ENCODE peak calls at places on chromosomes 3 and 15, in seven cellular contexts. U is astrocyte of the spinal cord, T is tibial artery, P is right cardiac atrium, L is Karpas-422, F is hepatocyte, Q is mammary epithelial cell. S is an unnamed sample.

GRCh38 chr15:36905908-36906307 is 194.4 kb downstream of the MEIS2 start:
- DNase-seq in L (no peak), Q (no peak), F (peak; percentile 31), P (no peak), U (no peak), T (no peak), S (no peak)

GRCh38 chr3:171776411-171776810 is 33.9 kb downstream of the PLD1 start:
- DNase-seq in L (no peak), Q (peak; percentile 92), U (no peak), T (no peak), F (no peak), P (no peak), S (no peak)

GRCh38 chr3:54510506-54510905 is 388.2 kb downstream of the CACNA2D3 start:
- DNase-seq in F (no peak), P (no peak), U (no peak), L (no peak), Q (no peak), T (no peak), S (no peak)

GRCh38 chr3:11145888-11146287 is 8.4 kb upstream of the HRH1 start:
- DNase-seq in L (no peak), P (no peak), U (peak; percentile 94), T (no peak), F (no peak), Q (peak; percentile 89), S (no peak)

GRCh38 chr3:31550452-31551251 is 17.9 kb downstream of the STT3B start:
- DNase-seq in F (peak; percentile 12), P (no peak), Q (peak; percentile 23), T (no peak), L (peak; percentile 60), U (peak; percentile 41), S (no peak)

GRCh38 chr15:79900087-79900486 is 3.3 kb upstream of the MTHFS start:
- DNase-seq in L (peak; percentile 69), T (no peak), U (no peak), Q (no peak), F (no peak), P (no peak), S (no peak)

GRCh38 chr3:162489853-162490252 is 993.2 kb downstream of the OTOL1 start:
- DNase-seq in P (no peak), F (no peak), U (peak; percentile 12), T (no peak), Q (peak; percentile 2), L (no peak), S (no peak)

GRCh38 chr15:63067976-63068743 is 25.6 kb downstream of the TPM1 start:
- DNase-seq in P (no peak), U (peak; percentile 26), T (no peak), F (no peak), L (no peak), Q (no peak), S (no peak)

GRCh38 chr3:28069438-28069837 is 172.0 kb upstream of the CMC1 start:
- DNase-seq in T (no peak), U (no peak), Q (no peak), P (no peak), L (no peak), F (no peak), S (no peak)

GRCh38 chr3:184727357-184728060 is 15.6 kb upstream of the MAGEF1 start:
- DNase-seq in F (peak; percentile 90), L (peak; percentile 93), U (peak; percentile 63), Q (peak; percentile 82), T (no peak), P (no peak), S (peak; percentile 78)

GRCh38 chr3:193852901-193853300 is 259.9 kb downstream of the OPA1 start:
- DNase-seq in P (no peak), U (peak; percentile 69), T (no peak), Q (no peak), F (no peak), L (no peak), S (no peak)

GRCh38 chr3:12966847-12967750 is 106.1 kb downstream of the IQSEC1 start:
- DNase-seq in F (peak; percentile 34), Q (peak; percentile 27), L (no peak), P (peak; percentile 66), T (peak; percentile 76), U (peak; percentile 15), S (no peak)

GRCh38 chr3:117287602-117288001 is 578.0 kb downstream of the TUSC7 start:
- DNase-seq in L (no peak), Q (no peak), P (no peak), U (no peak), T (no peak), F (no peak), S (no peak)

GRCh38 chr15:70815604-70816003 is 38.4 kb downstream of the LARP6 start:
- DNase-seq in P (no peak), Q (no peak), L (no peak), U (no peak), T (no peak), F (no peak), S (no peak)

GRCh38 chr3:9390265-9390888 is 7.0 kb upstream of the SETD5 start:
- DNase-seq in Q (no peak), T (no peak), F (no peak), L (no peak), U (no peak), P (no peak), S (no peak)

GRCh38 chr3:187567026-187567425 is 103.2 kb downstream of the SST start:
- DNase-seq in P (no peak), U (peak; percentile 9), L (no peak), T (no peak), Q (peak; percentile 4), F (no peak), S (no peak)

GRCh38 chr15:65409284-65409631 is 13.5 kb downstream of the IGDCC4 start:
- DNase-seq in L (peak; percentile 59), T (no peak), P (no peak), U (peak; percentile 99), Q (peak; percentile 75), F (no peak), S (no peak)

GRCh38 chr3:168951884-168952283 is 711.6 kb downstream of the MECOM start:
- DNase-seq in P (no peak), Q (no peak), F (no peak), T (no peak), L (no peak), U (no peak), S (no peak)

GRCh38 chr3:52401551-52401950 is 43.4 kb downstream of the SEMA3G start:
- DNase-seq in T (no peak), U (no peak), F (no peak), Q (no peak), P (peak; percentile 13), L (no peak), S (no peak)

DNA sequence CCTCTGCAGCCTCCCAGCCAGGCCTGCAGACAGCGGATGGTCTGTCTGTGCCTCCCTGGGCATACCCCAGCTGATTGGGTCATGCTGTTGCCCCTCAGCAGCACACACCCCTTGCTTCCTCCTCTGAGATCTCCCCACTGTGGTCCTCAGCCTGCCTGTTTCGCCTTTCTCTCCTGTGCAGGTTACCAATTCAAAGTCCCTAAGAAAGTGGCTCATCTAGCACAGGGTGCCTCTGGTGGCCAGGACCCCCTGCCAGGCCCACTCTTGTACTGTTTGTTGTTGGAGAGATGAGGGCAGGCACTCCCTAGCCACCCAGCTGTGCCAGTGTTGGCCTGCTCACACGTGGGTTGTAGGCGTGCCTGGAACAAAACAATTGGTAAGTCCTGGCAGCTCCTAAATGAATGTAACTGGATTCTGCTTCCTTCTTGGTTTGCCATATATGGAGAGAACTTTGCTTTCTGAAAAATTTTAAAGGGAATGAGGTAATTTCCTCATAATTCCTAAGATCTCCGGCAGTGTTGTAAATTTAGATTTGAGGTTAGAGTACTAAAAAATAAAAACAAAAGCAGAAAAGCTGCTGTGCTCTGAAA is 213.2 kb upstream of the IL12A start:
- DNase-seq in Q (peak; percentile 49), T (peak; percentile 88), P (peak; percentile 67), F (no peak), U (peak; percentile 91), L (no peak), S (peak; percentile 80)
- H3K4me3 ChIP-seq in Q (no peak overlapping the region), T (peak overlapping the region; percentile 32), P (no peak overlapping the region), F (no peak overlapping the region), U (no peak overlapping the region), L (no peak overlapping the region), S (no peak overlapping the region)

DNA sequence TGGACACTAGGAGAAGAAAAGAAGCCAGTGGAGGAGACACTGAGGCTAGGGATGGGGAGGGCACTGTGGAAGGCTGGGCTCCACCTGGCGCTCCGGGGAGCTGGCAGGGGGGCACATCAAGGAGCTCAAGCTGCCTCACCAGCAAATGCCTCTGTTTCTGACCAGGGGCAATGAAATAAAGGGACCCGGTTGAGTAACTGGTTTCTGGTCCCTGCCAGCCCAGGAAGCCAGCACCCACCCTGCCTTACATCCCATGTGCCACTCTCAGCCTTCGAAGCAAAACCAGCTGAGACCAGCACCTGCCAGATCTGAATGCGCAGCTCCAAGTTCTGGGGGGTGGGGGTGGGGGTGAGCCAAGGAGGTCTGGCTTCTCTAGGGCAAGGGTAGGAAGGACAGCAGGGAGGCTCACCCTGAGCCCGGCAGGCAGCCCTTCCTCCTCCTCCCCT is 359 bp upstream of the PAK6 start:
- DNase-seq in P (no peak), Q (no peak), T (no peak), L (no peak), U (no peak), F (no peak), S (peak; percentile 32)
- H3K4me3 ChIP-seq in P (no peak overlapping the region), Q (peak overlapping the region; percentile 73), T (peak overlapping the region; percentile 44), L (peak overlapping the region; percentile 72), U (peak overlapping the region; percentile 29), F (peak overlapping the region; percentile 61), S (peak overlapping the region; percentile 41)

GRCh38 chr3:196621581-196621980 is 17.9 kb upstream of the NRROS start:
- DNase-seq in F (no peak), P (no peak), Q (no peak), L (no peak), T (no peak), U (no peak), S (no peak)

GRCh38 chr3:196624008-196624790 is 15.3 kb upstream of the NRROS start:
- DNase-seq in U (no peak), P (no peak), Q (no peak), F (no peak), L (no peak), T (no peak), S (no peak)

GRCh38 chr3:196627043-196627442 is 12.5 kb upstream of the NRROS start:
- DNase-seq in Q (no peak), P (no peak), L (no peak), T (no peak), F (no peak), U (no peak), S (no peak)

GRCh38 chr3:196623350-196623749 is 16.1 kb upstream of the NRROS start:
- DNase-seq in U (no peak), T (no peak), Q (no peak), P (no peak), F (no peak), L (no peak), S (no peak)

DNA sequence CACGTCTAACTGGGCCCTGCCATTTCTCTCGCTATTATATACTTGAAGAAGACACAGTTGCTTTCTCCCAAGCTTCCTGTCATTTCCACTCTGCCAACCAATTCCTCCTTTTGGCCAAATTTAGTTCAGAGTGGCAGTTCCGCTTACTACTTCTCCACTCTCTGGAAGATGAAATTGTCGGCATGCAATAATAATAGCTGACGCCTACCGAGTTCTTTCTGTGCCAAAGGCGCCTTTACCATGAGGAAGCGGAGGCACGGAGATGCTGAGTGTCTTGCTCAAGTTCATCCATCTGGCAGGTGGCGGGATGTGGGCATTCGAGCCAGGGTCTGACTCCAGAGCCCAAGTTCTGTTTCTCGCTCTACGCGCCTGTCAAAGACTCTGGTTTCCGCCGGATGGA is 14.6 kb upstream of the NRROS start:
- DNase-seq in F (no peak), Q (no peak), T (peak; percentile 79), P (peak; percentile 70), L (no peak), U (no peak), S (peak; percentile 79)
- H3K4me3 ChIP-seq in F (no peak overlapping the region), Q (no peak overlapping the region), T (no peak overlapping the region), P (no peak overlapping the region), L (no peak overlapping the region), U (no peak overlapping the region), S (no peak overlapping the region)

GRCh38 chr3:106256249-106256957 is 387.6 kb upstream of the CBLB start:
- DNase-seq in U (no peak), F (no peak), T (no peak), L (peak; percentile 65), Q (no peak), P (no peak), S (no peak)
- H3K4me3 ChIP-seq in U (no peak overlapping the region), F (no peak overlapping the region), T (no peak overlapping the region), L (peak overlapping the region; percentile 85), Q (no peak overlapping the region), P (no peak overlapping the region), S (no peak overlapping the region)

S was measured in sigmoid colon.